ENCODE peak calls at places on chromosomes 2 and 18, in eight cellular contexts. B is left ventricle myocardium inferior, C is ovary, J is spleen, V is endothelial cell, Y is ascending aorta, A is fibroblast of the aortic adventitia, M is IMR-90. D is an unnamed sample.

GRCh38 chr18:59917422-59917821 is 17.6 kb downstream of the PMAIP1 start:
- DNase-seq in M (peak), C (no peak), Y (no peak), A (peak), J (no peak), V (no peak), B (no peak), D (no peak)

GRCh38 chr2:218799990-218800389 is 18.0 kb downstream of the CYP27A1 start:
- DNase-seq in Y (no peak), V (no peak), B (no peak), C (no peak), A (no peak), M (no peak), J (no peak), D (no peak)

GRCh38 chr2:111207892-111208291 is 87.2 kb downstream of the BCL2L11 start:
- DNase-seq in Y (no peak), C (no peak), J (no peak), M (no peak), V (no peak), A (no peak), B (no peak), D (no peak)

GRCh38 chr2:240277073-240277806 is 136.8 kb upstream of the OTOS start:
- DNase-seq in Y (peak), A (peak), V (no peak), B (no peak), M (peak), C (peak), J (no peak), D (no peak)

GRCh38 chr2:75896779-75897366 is 186.2 kb upstream of the GCFC2 start:
- DNase-seq in M (no peak), C (no peak), Y (no peak), B (no peak), A (no peak), J (no peak), V (peak), D (no peak)

GRCh38 chr18:61333271-61333745 is at the start of gene CDH20:
- DNase-seq in C (no peak), M (no peak), A (no peak), B (no peak), Y (no peak), J (no peak), V (peak), D (no peak)

GRCh38 chr2:229974271-229974670 is 52.0 kb downstream of the FBXO36 start:
- DNase-seq in M (peak), J (no peak), B (no peak), A (peak), C (no peak), Y (no peak), V (no peak), D (no peak)

GRCh38 chr2:64535024-64535423 is 10.9 kb downstream of the AFTPH start:
- DNase-seq in A (no peak), C (no peak), J (no peak), B (no peak), M (no peak), Y (no peak), V (no peak), D (no peak)

GRCh38 chr18:77899972-77900754 is 650.5 kb downstream of the GALR1 start:
- DNase-seq in A (no peak), J (peak), Y (no peak), V (no peak), B (peak), M (no peak), C (peak), D (peak)

GRCh38 chr2:49943944-49944803 is 789.9 kb upstream of the FSHR start:
- DNase-seq in Y (no peak), M (no peak), A (no peak), J (no peak), V (no peak), C (no peak), B (no peak), D (no peak)

GRCh38 chr18:50075772-50076171 is 119.2 kb downstream of the MYO5B start:
- DNase-seq in V (no peak), A (no peak), B (no peak), Y (no peak), J (no peak), C (no peak), M (no peak), D (no peak)

GRCh38 chr2:61722311-61722710 is 131.5 kb downstream of the FAM161A start:
- DNase-seq in B (no peak), V (no peak), A (no peak), M (no peak), C (no peak), J (no peak), Y (no peak), D (no peak)

GRCh38 chr2:64617631-64618151 is 36.0 kb downstream of the SERTAD2 start:
- DNase-seq in C (no peak), V (no peak), Y (no peak), B (no peak), M (no peak), A (no peak), J (no peak), D (no peak)

GRCh38 chr2:69830045-69830905 is 815 bp downstream of the GMCL1 start:
- DNase-seq in B (peak), Y (no peak), M (no peak), V (peak), J (no peak), A (peak), C (no peak), D (peak)

GRCh38 chr2:135043345-135043744 is 3.9 kb downstream of the MAP3K19 start:
- DNase-seq in A (no peak), M (no peak), V (no peak), C (no peak), B (no peak), Y (no peak), J (no peak), D (no peak)

GRCh38 chr2:177906041-177906718 is 166.4 kb downstream of the PDE11A start:
- DNase-seq in C (peak), A (peak), V (peak), M (peak), J (peak), B (no peak), Y (no peak), D (peak)

GRCh38 chr2:231615058-231615671 is 22.5 kb downstream of the TEX44 start:
- DNase-seq in Y (no peak), J (peak), M (no peak), A (no peak), C (peak), V (no peak), B (no peak), D (no peak)

GRCh38 chr2:231614559-231615057 is 21.9 kb downstream of the TEX44 start:
- DNase-seq in C (peak), J (peak), B (peak), M (no peak), V (no peak), Y (no peak), A (no peak), D (no peak)

GRCh38 chr2:231613054-231613654 is 20.5 kb downstream of the TEX44 start:
- DNase-seq in A (peak), M (no peak), V (no peak), J (peak), C (peak), B (peak), Y (no peak), D (no peak)

GRCh38 chr2:231612199-231613053 is 19.8 kb downstream of the TEX44 start:
- DNase-seq in J (peak), A (peak), C (peak), M (peak), B (peak), Y (peak), V (peak), D (peak)

DNA sequence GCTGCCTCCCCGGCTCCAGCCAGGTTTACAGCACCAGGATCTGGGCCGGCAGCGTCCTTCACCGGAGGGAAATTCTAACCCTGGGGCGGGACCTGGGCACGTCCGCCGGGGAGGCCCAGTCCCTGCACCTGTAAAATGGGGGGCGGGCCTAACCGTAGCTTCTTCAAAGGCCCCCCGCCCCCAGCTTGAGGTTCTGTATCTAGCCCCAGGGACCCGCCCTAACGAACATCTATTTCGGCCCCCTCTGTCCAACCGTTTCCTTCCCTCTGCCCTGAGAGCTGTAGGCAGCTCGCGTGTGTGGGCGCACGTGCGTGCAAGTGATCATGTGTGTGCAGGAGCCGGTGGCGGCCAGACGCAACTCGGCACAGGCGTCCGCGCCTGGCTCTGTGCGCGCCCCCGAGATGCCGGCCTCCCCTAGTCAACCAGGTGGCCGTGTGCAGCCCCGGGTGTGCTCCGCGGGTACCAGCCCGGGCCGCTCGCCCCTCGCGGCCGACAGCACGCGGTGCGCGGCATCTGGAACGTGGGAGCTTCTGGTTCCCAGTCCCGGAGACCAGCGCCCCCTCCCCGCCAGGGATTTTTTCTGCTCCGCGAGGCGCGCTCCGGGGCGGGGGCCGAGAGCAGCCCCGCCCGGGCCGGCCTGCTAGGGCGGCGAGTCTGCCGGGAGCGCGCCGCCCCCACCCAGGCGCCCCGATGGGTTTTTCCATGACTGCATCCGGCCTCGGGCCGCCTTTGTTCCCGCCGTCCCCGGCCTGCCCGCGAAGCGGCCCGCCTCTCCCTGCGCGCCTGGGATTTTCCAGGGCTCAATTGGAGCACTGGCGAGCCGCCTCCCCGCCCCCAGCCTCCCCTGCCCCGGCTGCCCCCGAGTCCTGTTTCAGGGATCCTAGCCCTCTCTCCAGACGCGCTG is 21.2 kb downstream of the TEX44 start:
- DNase-seq in M (peak), B (peak), Y (peak), V (peak), A (peak), J (peak), C (peak), D (peak)
- TF ChIP-seq CTCF in M (peak), B (peak), Y (peak), V (peak), A (peak), J (peak), C (peak), D (no peak)

GRCh38 chr18:74963820-74964446 is 245.0 kb downstream of the PTGR3 start:
- DNase-seq in J (no peak), V (peak), M (peak), A (peak), B (no peak), C (no peak), Y (no peak), D (no peak)
- TF ChIP-seq CTCF in J (peak), V (peak), M (peak), A (peak), B (peak), C (no peak), Y (no peak), D (no peak)

GRCh38 chr2:16617282-16618266 is 48.1 kb downstream of the CYRIA start:
- DNase-seq in V (peak), B (no peak), Y (no peak), A (peak), J (no peak), C (no peak), M (peak), D (no peak)
- TF ChIP-seq CTCF in V (peak), B (peak), Y (peak), A (peak), J (peak), C (peak), M (peak), D (no peak)

GRCh38 chr18:48540329-48541025 is 1.6 kb downstream of the CTIF start:
- DNase-seq in J (peak), B (peak), M (peak), V (peak), Y (no peak), C (peak), A (peak), D (peak)
- TF ChIP-seq CTCF in J (peak), B (peak), M (peak), V (no peak), Y (peak), C (no peak), A (peak), D (no peak)

DNA sequence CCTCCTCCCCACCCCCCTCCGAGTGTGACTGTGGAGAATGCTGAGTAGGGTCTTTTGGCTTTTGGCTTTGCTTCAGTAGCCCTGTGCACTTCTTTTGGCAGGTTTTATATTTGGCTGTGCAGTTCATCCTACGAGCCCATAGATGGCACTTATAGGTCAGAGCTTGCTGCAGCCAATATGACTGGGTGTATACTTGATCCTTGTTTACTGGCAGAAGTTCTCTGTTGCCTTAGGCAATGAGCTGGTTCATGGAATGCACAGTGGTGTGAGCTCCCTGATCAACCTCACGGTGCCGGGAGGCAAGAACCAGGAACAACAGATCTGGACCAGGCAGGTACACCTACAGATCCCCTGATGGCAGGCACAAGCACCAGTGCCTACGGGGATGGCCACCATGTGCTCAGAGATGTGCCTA is 190.2 kb downstream of the KIAA1328 start:
- DNase-seq in V (peak), B (no peak), C (no peak), J (no peak), Y (no peak), A (no peak), M (peak), D (no peak)
- TF ChIP-seq CTCF in V (peak), B (no peak), C (no peak), J (no peak), Y (no peak), A (no peak), M (no peak), D (no peak)

DNA sequence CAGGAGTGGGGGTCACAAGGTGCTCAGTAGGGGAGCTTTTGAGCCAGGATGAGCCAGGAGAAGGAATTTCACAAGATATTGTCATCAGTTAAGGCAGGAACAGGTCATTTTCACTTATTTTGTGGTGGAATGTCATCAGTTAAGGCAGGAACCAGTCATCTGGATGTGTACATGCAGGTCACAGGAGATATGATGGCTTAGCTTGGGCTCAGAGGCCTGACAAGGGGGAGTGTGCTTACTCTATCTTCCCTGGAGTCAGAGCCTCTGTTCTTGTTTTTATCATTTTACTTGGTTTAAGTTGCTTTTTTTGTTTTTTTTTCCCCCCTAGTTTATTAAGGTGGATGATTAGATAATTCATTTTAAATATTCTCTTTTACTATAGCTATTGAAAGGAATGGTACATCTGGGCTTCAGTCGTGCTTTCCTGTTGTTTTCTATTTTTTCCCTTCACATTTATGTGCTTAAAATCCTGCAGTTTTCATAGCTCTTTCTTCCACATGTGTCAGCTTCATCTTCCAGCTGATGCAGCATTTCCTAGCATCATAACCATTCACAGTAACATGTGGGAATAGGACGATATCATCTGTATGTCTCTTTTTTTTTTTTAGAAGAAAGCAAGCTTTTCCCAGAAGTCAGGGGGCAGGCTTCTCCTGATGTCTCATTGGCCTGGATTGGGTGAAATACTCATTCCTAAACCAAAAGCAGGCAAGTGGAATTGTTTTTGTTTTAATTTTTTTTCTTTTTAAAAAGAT is 15.4 kb downstream of the ZNF396 start:
- DNase-seq in Y (no peak), M (no peak), V (no peak), C (no peak), A (no peak), J (no peak), B (no peak), D (no peak)
- TF ChIP-seq CTCF in Y (no peak), M (no peak), V (no peak), C (no peak), A (no peak), J (no peak), B (no peak), D (no peak)

GRCh38 chr2:172462393-172463381 is 35.3 kb downstream of the ITGA6 start:
- DNase-seq in B (no peak), A (no peak), V (no peak), C (no peak), Y (no peak), M (no peak), J (no peak), D (no peak)
- TF ChIP-seq CTCF in B (no peak), A (no peak), V (peak), C (no peak), Y (peak), M (no peak), J (peak), D (peak)